ENCODE peak calls at places on chromosomes 16 and 17, in six cellular contexts. Y is tibial nerve, V is GM06990, O is GM12864, B is heart right ventricle, N is astrocyte. Q is an unnamed sample.

GRCh38 chr16:50616883-50617629 is 64.1 kb downstream of the SNX20 start:
- DNase-seq in N (no peak), O (no peak), Y (no peak), V (no peak), B (no peak), Q (no peak)

GRCh38 chr16:280005-280421 is 378 bp upstream of the ARHGDIG start:
- DNase-seq in O (no peak), V (no peak), B (no peak), N (no peak), Y (no peak), Q (no peak)

GRCh38 chr17:46157443-46158107 is 35.7 kb downstream of the KANSL1 start:
- DNase-seq in B (no peak), V (no peak), O (no peak), Y (no peak), N (peak), Q (peak)

GRCh38 chr17:21823130-21823529 is 130.8 kb downstream of the KCNJ18 start:
- DNase-seq in O (no peak), V (no peak), Y (no peak), N (no peak), B (no peak), Q (no peak)

GRCh38 chr17:5044630-5045029 is 9.4 kb upstream of the SLC52A1 start:
- DNase-seq in V (no peak), O (no peak), B (no peak), Y (no peak), N (no peak), Q (no peak)

GRCh38 chr17:34397265-34397664 is 34.2 kb upstream of the CCL1 start:
- DNase-seq in V (no peak), N (no peak), B (no peak), Y (no peak), O (no peak), Q (no peak)

GRCh38 chr16:69270831-69271230 is 40.3 kb upstream of the VPS4A start:
- DNase-seq in V (no peak), Y (no peak), O (no peak), B (no peak), N (no peak), Q (peak)

GRCh38 chr17:71003736-71004135 is 834.4 kb downstream of the KCNJ2 start:
- DNase-seq in B (no peak), Y (no peak), O (no peak), V (no peak), N (no peak), Q (no peak)

GRCh38 chr17:8935194-8935593 is 30.3 kb downstream of the PIK3R5 start:
- DNase-seq in V (peak), Y (no peak), N (no peak), B (no peak), O (peak), Q (peak)

GRCh38 chr17:77880702-77881450 is 77.6 kb upstream of the TNRC6C start:
- DNase-seq in Y (no peak), O (no peak), B (no peak), N (no peak), V (no peak), Q (no peak)

GRCh38 chr17:82338858-82339633 is 5.5 kb upstream of the SECTM1 start:
- DNase-seq in N (peak), V (no peak), O (no peak), Y (no peak), B (no peak), Q (peak)

GRCh38 chr16:51268237-51268636 is 117.2 kb upstream of the SALL1 start:
- DNase-seq in N (no peak), V (no peak), Y (no peak), B (no peak), O (no peak), Q (no peak)

GRCh38 chr16:24953721-24954120 is 61.4 kb downstream of the ARHGAP17 start:
- DNase-seq in O (no peak), B (no peak), N (no peak), Y (no peak), V (no peak), Q (no peak)

GRCh38 chr16:57758331-57759117 is 23.0 kb downstream of the KATNB1 start:
- DNase-seq in B (no peak), V (no peak), Y (no peak), N (no peak), O (no peak), Q (no peak)

GRCh38 chr17:27553019-27553511 is 77.9 kb upstream of the LGALS9 start:
- DNase-seq in B (no peak), N (no peak), Y (no peak), O (no peak), V (no peak), Q (no peak)

GRCh38 chr17:73772107-73772705 is 128.0 kb upstream of the SDK2 start:
- DNase-seq in Y (no peak), V (no peak), B (no peak), N (no peak), O (no peak), Q (no peak)

GRCh38 chr17:2049333-2050245 is 5.3 kb upstream of the HIC1 start:
- DNase-seq in O (no peak), Y (peak), V (peak), N (no peak), B (peak), Q (peak)

GRCh38 chr17:2053380-2054261 is 1.3 kb upstream of the HIC1 start:
- DNase-seq in V (peak), O (no peak), B (peak), Y (peak), N (no peak), Q (peak)

GRCh38 chr17:2050246-2050866 is 4.5 kb upstream of the HIC1 start:
- DNase-seq in Y (no peak), V (peak), B (no peak), O (no peak), N (no peak), Q (peak)

GRCh38 chr17:2050871-2051387 is 4.0 kb upstream of the HIC1 start:
- DNase-seq in B (no peak), V (no peak), N (no peak), Y (no peak), O (no peak), Q (peak)

GRCh38 chr17:2051388-2052237 is 3.3 kb upstream of the HIC1 start:
- DNase-seq in B (no peak), O (no peak), N (no peak), Y (no peak), V (no peak), Q (no peak)
- H3K4me3 ChIP-seq in B (peak), O (no peak), N (no peak), Y (peak), V (no peak), Q (no peak)

DNA sequence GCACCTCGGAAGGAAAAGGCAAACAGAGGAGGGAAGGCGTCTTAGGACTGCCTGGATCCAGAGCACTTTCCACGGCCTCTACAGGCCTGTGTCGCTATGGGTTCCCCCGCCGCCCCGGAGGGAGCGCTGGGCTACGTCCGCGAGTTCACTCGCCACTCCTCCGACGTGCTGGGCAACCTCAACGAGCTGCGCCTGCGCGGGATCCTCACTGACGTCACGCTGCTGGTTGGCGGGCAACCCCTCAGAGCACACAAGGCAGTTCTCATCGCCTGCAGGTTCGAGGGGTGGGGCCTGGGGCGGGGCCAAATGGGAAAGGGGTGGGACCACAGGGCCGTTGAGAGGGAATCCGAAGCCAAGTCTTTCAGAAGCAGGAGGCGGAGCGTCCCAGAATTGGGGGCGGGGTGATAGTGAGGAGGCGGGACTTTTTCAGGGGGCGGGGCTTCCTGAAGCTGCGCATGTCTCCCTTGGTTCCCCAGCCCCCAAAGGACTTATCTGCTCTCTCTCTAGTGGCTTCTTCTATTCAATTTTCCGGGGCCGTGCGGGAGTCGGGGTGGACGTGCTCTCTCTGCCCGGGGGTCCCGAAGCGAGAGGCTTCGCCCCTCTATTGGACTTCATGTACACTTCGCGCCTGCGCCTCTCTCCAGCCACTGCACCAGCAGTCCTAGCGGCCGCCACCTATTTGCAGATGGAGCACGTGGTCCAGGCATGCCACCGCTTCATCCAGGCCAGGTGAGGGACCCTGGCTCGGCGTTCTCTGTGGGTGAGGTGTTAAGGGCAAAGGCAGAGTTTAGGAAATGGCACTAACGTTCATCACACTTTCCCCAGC is 939 bp downstream of the BCL6B start:
- DNase-seq in O (peak), N (peak), B (peak), V (peak), Y (peak), Q (peak)
- H3K4me3 ChIP-seq in O (peak), N (peak), B (peak), V (no peak), Y (peak), Q (peak)

DNA sequence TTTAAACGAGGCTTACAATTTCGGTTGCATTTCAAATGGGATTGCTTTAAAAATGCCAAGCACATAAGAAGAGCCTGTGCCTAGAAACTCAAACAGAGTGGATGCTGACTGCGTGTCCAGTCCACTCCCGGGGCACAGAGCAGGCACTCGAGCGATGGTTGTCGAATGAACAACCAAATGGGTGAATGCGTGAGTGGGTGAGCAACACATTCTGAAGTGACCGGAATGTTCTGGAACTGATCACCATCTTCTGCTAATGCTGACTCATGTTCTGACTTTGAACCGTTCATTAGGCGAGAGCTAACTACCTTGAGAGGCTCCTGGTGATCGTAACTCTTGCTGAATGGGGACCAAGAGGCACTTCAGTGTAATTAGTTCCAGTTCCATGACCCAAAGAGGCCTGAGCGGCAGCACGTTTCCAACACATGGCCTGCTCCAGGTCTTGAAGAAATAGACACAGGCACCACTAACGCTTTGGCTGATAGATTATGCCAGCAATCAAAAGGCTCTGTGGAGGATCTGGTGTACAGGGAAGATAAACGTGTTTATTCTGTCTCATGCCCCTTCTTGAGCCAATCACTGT is 37.9 kb downstream of the IRF8 start:
- DNase-seq in V (no peak), O (no peak), N (peak), B (no peak), Y (no peak), Q (no peak)
- H3K4me3 ChIP-seq in V (no peak), O (no peak), N (no peak), B (no peak), Y (no peak), Q (no peak)

GRCh38 chr16:88848557-88848956 is 8.2 kb downstream of the GALNS start:
- DNase-seq in N (no peak), Y (no peak), V (no peak), O (no peak), B (no peak), Q (no peak)
- H3K4me3 ChIP-seq in N (no peak), Y (no peak), V (no peak), O (no peak), B (no peak), Q (no peak)

DNA sequence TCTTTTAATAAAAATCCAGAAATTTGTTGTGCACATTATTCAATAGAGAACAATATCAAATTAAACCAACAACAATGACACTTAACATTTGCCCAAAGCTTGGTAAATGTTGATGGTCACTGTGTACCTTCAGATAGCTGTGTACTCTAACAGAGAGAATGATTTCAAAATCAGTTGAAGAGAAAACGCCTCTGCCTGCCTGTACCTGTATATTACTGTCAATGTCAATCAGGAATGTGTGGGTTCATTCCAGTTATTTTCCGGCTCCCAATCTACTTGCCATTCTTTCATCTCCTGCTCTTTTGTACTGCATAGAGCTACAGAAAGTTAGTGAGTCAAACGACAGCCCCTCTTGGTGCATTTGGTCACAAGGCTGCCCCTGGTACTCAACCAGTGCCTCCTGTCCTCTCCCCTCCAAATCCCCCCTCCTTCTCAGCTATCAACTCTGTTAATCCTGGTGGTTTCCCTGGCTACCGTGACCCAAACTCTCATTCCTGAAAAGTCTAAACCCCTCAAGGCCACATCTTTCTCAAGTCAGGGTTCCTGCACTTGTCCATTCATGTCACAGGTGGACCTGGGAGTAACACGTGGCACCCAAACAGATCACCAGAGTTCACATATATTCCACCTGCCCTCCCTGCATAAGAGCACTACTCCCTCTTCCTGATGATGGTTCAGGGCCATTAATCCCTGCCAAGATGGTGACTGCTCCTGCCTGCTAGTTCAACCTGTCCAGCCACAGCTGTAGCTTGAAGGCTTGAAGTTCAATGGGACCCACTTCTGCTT is 13.6 kb upstream of the ARL4D start:
- DNase-seq in Y (no peak), O (no peak), V (no peak), N (no peak), B (no peak), Q (no peak)
- H3K4me3 ChIP-seq in Y (no peak), O (no peak), V (no peak), N (no peak), B (no peak), Q (no peak)

GRCh38 chr16:86604436-86605220 is 26.3 kb downstream of the FOXL1 start:
- DNase-seq in V (no peak), N (no peak), O (peak), Y (no peak), B (no peak), Q (no peak)
- H3K4me3 ChIP-seq in V (peak), N (no peak), O (peak), Y (peak), B (no peak), Q (no peak)

GRCh38 chr16:65353183-65353582 is 231.3 kb upstream of the CDH11 start:
- DNase-seq in V (no peak), O (no peak), Y (no peak), B (no peak), N (no peak), Q (no peak)

GRCh38 chr16:65355706-65356105 is 233.8 kb upstream of the CDH11 start:
- DNase-seq in B (no peak), O (no peak), N (no peak), Y (no peak), V (no peak), Q (no peak)
- H3K4me3 ChIP-seq in B (no peak), O (no peak), N (no peak), Y (no peak), V (no peak), Q (no peak)

GRCh38 chr17:31825961-31826691 is 32.9 kb downstream of the COPRS start:
- DNase-seq in N (no peak), O (no peak), V (no peak), Y (no peak), B (no peak), Q (peak)
- H3K4me3 ChIP-seq in N (no peak), O (no peak), V (no peak), Y (no peak), B (no peak), Q (no peak)